ENCODE peak calls at places on chromosomes 1 and 21, in six cellular contexts. One of them, this sample, is unnamed.

GRCh38 chr1:178938959-178939317 is 68.1 kb upstream of the ANGPTL1 start:
- DNase-seq in mammary epithelial cell: no peak
- DNase-seq in psoas muscle: peak; percentile 92
- DNase-seq in kidney: peak; percentile 84
- DNase-seq in RWPE2: no peak
- DNase-seq in CD8-positive, alpha-beta T cell: no peak
- DNase-seq in this sample: peak; percentile 30

GRCh38 chr1:28601696-28602095 is 9.6 kb downstream of the RAB42 start:
- DNase-seq in psoas muscle: no peak
- DNase-seq in CD8-positive, alpha-beta T cell: no peak
- DNase-seq in mammary epithelial cell: peak; percentile 97
- DNase-seq in RWPE2: no peak
- DNase-seq in kidney: no peak
- DNase-seq in this sample: no peak

GRCh38 chr1:11789126-11790067 is 16.4 kb downstream of the MTHFR start:
- DNase-seq in mammary epithelial cell: no peak
- DNase-seq in psoas muscle: no peak
- DNase-seq in kidney: peak; percentile 63
- DNase-seq in RWPE2: no peak
- DNase-seq in CD8-positive, alpha-beta T cell: no peak
- DNase-seq in this sample: no peak

GRCh38 chr1:156090822-156091188 is 8.5 kb upstream of the MEX3A start:
- DNase-seq in psoas muscle: peak; percentile 92
- DNase-seq in CD8-positive, alpha-beta T cell: peak; percentile 91
- DNase-seq in kidney: peak; percentile 93
- DNase-seq in mammary epithelial cell: peak; percentile 71
- DNase-seq in RWPE2: peak; percentile 86
- DNase-seq in this sample: peak; percentile 88

GRCh38 chr1:203692565-203693470 is 66.2 kb downstream of the ATP2B4 start:
- DNase-seq in CD8-positive, alpha-beta T cell: no peak
- DNase-seq in RWPE2: peak; percentile 88
- DNase-seq in psoas muscle: peak; percentile 91
- DNase-seq in mammary epithelial cell: peak; percentile 97
- DNase-seq in kidney: peak; percentile 95
- DNase-seq in this sample: peak; percentile 80

GRCh38 chr1:83626603-83627002 is 372.3 kb downstream of the TTLL7 start:
- DNase-seq in psoas muscle: no peak
- DNase-seq in mammary epithelial cell: no peak
- DNase-seq in kidney: no peak
- DNase-seq in CD8-positive, alpha-beta T cell: no peak
- DNase-seq in RWPE2: no peak
- DNase-seq in this sample: no peak

GRCh38 chr1:108610073-108610472 is 50.2 kb downstream of the EEIG2 start:
- DNase-seq in mammary epithelial cell: no peak
- DNase-seq in RWPE2: no peak
- DNase-seq in kidney: no peak
- DNase-seq in CD8-positive, alpha-beta T cell: no peak
- DNase-seq in psoas muscle: no peak
- DNase-seq in this sample: peak; percentile 31

GRCh38 chr1:212313616-212314015 is 28.4 kb downstream of the PPP2R5A start:
- DNase-seq in mammary epithelial cell: no peak
- DNase-seq in kidney: no peak
- DNase-seq in RWPE2: no peak
- DNase-seq in CD8-positive, alpha-beta T cell: no peak
- DNase-seq in psoas muscle: no peak
- DNase-seq in this sample: no peak

GRCh38 chr1:192003295-192004083 is 154.8 kb upstream of the RGS18 start:
- DNase-seq in mammary epithelial cell: no peak
- DNase-seq in RWPE2: no peak
- DNase-seq in CD8-positive, alpha-beta T cell: no peak
- DNase-seq in kidney: no peak
- DNase-seq in psoas muscle: no peak
- DNase-seq in this sample: no peak

GRCh38 chr1:214525535-214526019 is 25.8 kb downstream of the PTPN14 start:
- DNase-seq in RWPE2: no peak
- DNase-seq in CD8-positive, alpha-beta T cell: no peak
- DNase-seq in kidney: no peak
- DNase-seq in mammary epithelial cell: peak; percentile 44
- DNase-seq in psoas muscle: no peak
- DNase-seq in this sample: no peak

GRCh38 chr1:217647791-217648190 is 16.6 kb downstream of the SPATA17 start:
- DNase-seq in RWPE2: no peak
- DNase-seq in mammary epithelial cell: no peak
- DNase-seq in CD8-positive, alpha-beta T cell: no peak
- DNase-seq in kidney: no peak
- DNase-seq in psoas muscle: no peak
- DNase-seq in this sample: no peak

GRCh38 chr1:246588322-246588721 is 22.1 kb downstream of the CNST start:
- DNase-seq in mammary epithelial cell: peak; percentile 59
- DNase-seq in CD8-positive, alpha-beta T cell: no peak
- DNase-seq in psoas muscle: no peak
- DNase-seq in RWPE2: no peak
- DNase-seq in kidney: no peak
- DNase-seq in this sample: no peak

GRCh38 chr1:24075946-24076345 is 36.0 kb downstream of the MYOM3 start:
- DNase-seq in mammary epithelial cell: no peak
- DNase-seq in kidney: no peak
- DNase-seq in CD8-positive, alpha-beta T cell: no peak
- DNase-seq in psoas muscle: peak; percentile 39
- DNase-seq in RWPE2: no peak
- DNase-seq in this sample: no peak

GRCh38 chr1:3884966-3885365 is 15.1 kb downstream of the C1orf174 start:
- DNase-seq in kidney: peak; percentile 15
- DNase-seq in CD8-positive, alpha-beta T cell: no peak
- DNase-seq in RWPE2: no peak
- DNase-seq in psoas muscle: peak; percentile 5
- DNase-seq in mammary epithelial cell: no peak
- DNase-seq in this sample: no peak

GRCh38 chr21:36430841-36431240 is 45.6 kb downstream of the CHAF1B start:
- DNase-seq in RWPE2: no peak
- DNase-seq in kidney: no peak
- DNase-seq in psoas muscle: no peak
- DNase-seq in CD8-positive, alpha-beta T cell: no peak
- DNase-seq in mammary epithelial cell: peak; percentile 13
- DNase-seq in this sample: no peak

GRCh38 chr1:230853736-230854135 is 14.6 kb downstream of the C1orf198 start:
- DNase-seq in kidney: no peak
- DNase-seq in CD8-positive, alpha-beta T cell: no peak
- DNase-seq in mammary epithelial cell: no peak
- DNase-seq in RWPE2: no peak
- DNase-seq in psoas muscle: no peak
- DNase-seq in this sample: no peak

GRCh38 chr21:36524477-36524876 is 44.6 kb upstream of the CLDN14 start:
- DNase-seq in psoas muscle: no peak
- DNase-seq in CD8-positive, alpha-beta T cell: no peak
- DNase-seq in mammary epithelial cell: no peak
- DNase-seq in RWPE2: no peak
- DNase-seq in kidney: no peak
- DNase-seq in this sample: no peak

GRCh38 chr1:171207377-171207776 is 22.3 kb downstream of the FMO2 start:
- DNase-seq in mammary epithelial cell: no peak
- DNase-seq in kidney: no peak
- DNase-seq in RWPE2: no peak
- DNase-seq in CD8-positive, alpha-beta T cell: no peak
- DNase-seq in psoas muscle: no peak
- DNase-seq in this sample: no peak

GRCh38 chr1:1669468-1670440 is 10.9 kb upstream of the CDK11B start:
- DNase-seq in kidney: peak; percentile 75
- DNase-seq in psoas muscle: peak; percentile 46
- DNase-seq in RWPE2: no peak
- DNase-seq in mammary epithelial cell: no peak
- DNase-seq in CD8-positive, alpha-beta T cell: no peak
- DNase-seq in this sample: no peak

GRCh38 chr1:27350673-27351540 is 9.1 kb downstream of the SYTL1 start:
- DNase-seq in CD8-positive, alpha-beta T cell: no peak
- DNase-seq in RWPE2: no peak
- DNase-seq in kidney: peak; percentile 88
- DNase-seq in mammary epithelial cell: no peak
- DNase-seq in psoas muscle: peak; percentile 73
- DNase-seq in this sample: no peak

GRCh38 chr1:8660455-8660854 is 157.0 kb downstream of the RERE start:
- DNase-seq in RWPE2: no peak
- DNase-seq in mammary epithelial cell: peak; percentile 77
- DNase-seq in psoas muscle: peak; percentile 87
- DNase-seq in kidney: no peak
- DNase-seq in CD8-positive, alpha-beta T cell: no peak
- DNase-seq in this sample: no peak

GRCh38 chr1:12478612-12478985 is 139.4 kb downstream of the DHRS3 start:
- DNase-seq in kidney: no peak
- DNase-seq in RWPE2: no peak
- DNase-seq in psoas muscle: no peak
- DNase-seq in CD8-positive, alpha-beta T cell: peak; percentile 58
- DNase-seq in mammary epithelial cell: no peak
- DNase-seq in this sample: no peak

GRCh38 chr21:46208761-46209721 is 19.5 kb downstream of the LSS start:
- DNase-seq in CD8-positive, alpha-beta T cell: no peak
- DNase-seq in RWPE2: peak; percentile 69
- DNase-seq in kidney: peak; percentile 71
- DNase-seq in psoas muscle: no peak
- DNase-seq in mammary epithelial cell: no peak
- DNase-seq in this sample: no peak

GRCh38 chr1:57473448-57473847 is 49.6 kb upstream of the DAB1 start:
- DNase-seq in kidney: no peak
- DNase-seq in psoas muscle: no peak
- DNase-seq in RWPE2: no peak
- DNase-seq in mammary epithelial cell: no peak
- DNase-seq in CD8-positive, alpha-beta T cell: no peak
- DNase-seq in this sample: no peak

GRCh38 chr1:214446772-214447556 is 104.4 kb downstream of the PTPN14 start:
- DNase-seq in mammary epithelial cell: peak; percentile 99
- DNase-seq in psoas muscle: no peak
- DNase-seq in RWPE2: peak; percentile 74
- DNase-seq in kidney: peak; percentile 59
- DNase-seq in CD8-positive, alpha-beta T cell: no peak
- DNase-seq in this sample: no peak

GRCh38 chr1:190444464-190444863 is 33.2 kb downstream of the BRINP3 start:
- DNase-seq in CD8-positive, alpha-beta T cell: no peak
- DNase-seq in psoas muscle: no peak
- DNase-seq in RWPE2: no peak
- DNase-seq in mammary epithelial cell: no peak
- DNase-seq in kidney: no peak
- DNase-seq in this sample: no peak

GRCh38 chr1:109891930-109892329 is 18.7 kb upstream of the CSF1 start:
- DNase-seq in mammary epithelial cell: no peak
- DNase-seq in kidney: no peak
- DNase-seq in CD8-positive, alpha-beta T cell: no peak
- DNase-seq in RWPE2: no peak
- DNase-seq in psoas muscle: peak; percentile 80
- DNase-seq in this sample: no peak
- H3K4me1 ChIP-seq in mammary epithelial cell: peaks cover 21% of the 10 kb centered on the region
- H3K4me1 ChIP-seq in kidney: peaks cover 18% of the 10 kb centered on the region
- H3K4me1 ChIP-seq in CD8-positive, alpha-beta T cell: no peaks in the 10 kb centered on the region
- H3K4me1 ChIP-seq in RWPE2: peaks cover 11% of the 10 kb centered on the region
- H3K4me1 ChIP-seq in psoas muscle: peaks cover 6% of the 10 kb centered on the region
- H3K4me1 ChIP-seq in this sample: peaks cover 9% of the 10 kb centered on the region

DNA sequence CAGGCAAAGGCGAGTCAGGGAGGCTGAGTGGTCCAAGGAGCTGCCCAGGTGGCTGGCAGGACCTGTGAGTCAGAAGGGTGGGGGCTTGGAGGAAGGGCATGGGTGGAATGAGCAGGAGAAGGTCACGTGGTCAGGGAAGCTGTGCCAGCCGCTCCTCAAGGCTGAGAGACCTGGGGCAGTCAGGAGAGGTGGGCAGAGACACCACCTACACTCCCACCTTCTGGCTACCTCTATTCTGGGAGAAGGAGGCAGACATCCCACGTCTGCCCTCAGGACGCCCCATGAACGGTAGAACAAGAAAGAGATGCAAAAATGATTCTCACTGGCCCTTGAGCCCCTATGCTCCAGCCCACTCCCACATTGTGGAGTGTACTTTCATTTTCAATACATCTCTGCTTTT is 151.8 kb upstream of the RAB4A start:
- DNase-seq in CD8-positive, alpha-beta T cell: no peak
- DNase-seq in psoas muscle: no peak
- DNase-seq in mammary epithelial cell: peak; percentile 14
- DNase-seq in kidney: peak; percentile 84
- DNase-seq in RWPE2: no peak
- DNase-seq in this sample: no peak
- H3K4me1 ChIP-seq in CD8-positive, alpha-beta T cell: no peaks in the 10 kb centered on the region
- H3K4me1 ChIP-seq in psoas muscle: no peaks in the 10 kb centered on the region
- H3K4me1 ChIP-seq in mammary epithelial cell: peaks cover 4% of the 10 kb centered on the region
- H3K4me1 ChIP-seq in kidney: peaks cover 9% of the 10 kb centered on the region
- H3K4me1 ChIP-seq in RWPE2: peaks cover 16% of the 10 kb centered on the region
- H3K4me1 ChIP-seq in this sample: no peaks in the 10 kb centered on the region

DNA sequence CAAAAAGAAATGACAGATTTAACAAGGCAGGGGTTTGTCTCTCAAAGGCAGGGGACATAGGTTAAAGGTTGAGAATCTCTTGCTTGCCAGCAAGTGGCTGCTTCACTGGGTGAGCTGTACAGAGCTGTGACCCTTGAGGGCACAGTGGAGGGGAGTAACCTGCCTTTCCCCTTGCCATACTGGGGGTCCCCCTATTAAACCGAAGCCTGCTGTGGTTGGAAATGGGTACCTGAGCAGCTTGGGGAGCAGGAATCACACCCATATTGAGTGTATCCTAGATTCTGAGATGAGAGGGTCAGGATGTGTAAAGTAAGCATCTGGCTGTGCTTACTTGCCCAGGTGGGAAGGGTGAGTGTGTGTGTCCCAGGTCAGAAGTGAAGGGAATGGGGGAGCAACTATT is 31.8 kb downstream of the WNT4 start:
- DNase-seq in kidney: no peak
- DNase-seq in RWPE2: no peak
- DNase-seq in psoas muscle: no peak
- DNase-seq in CD8-positive, alpha-beta T cell: no peak
- DNase-seq in mammary epithelial cell: no peak
- DNase-seq in this sample: no peak
- H3K4me1 ChIP-seq in kidney: no peaks in the 10 kb centered on the region
- H3K4me1 ChIP-seq in RWPE2: no peaks in the 10 kb centered on the region
- H3K4me1 ChIP-seq in psoas muscle: peaks cover 10% of the 10 kb centered on the region
- H3K4me1 ChIP-seq in CD8-positive, alpha-beta T cell: peaks cover 2% of the 10 kb centered on the region
- H3K4me1 ChIP-seq in mammary epithelial cell: peaks cover 13% of the 10 kb centered on the region
- H3K4me1 ChIP-seq in this sample: peaks cover 2% of the 10 kb centered on the region

GRCh38 chr1:93663191-93663614 is 18.4 kb downstream of the BCAR3 start:
- DNase-seq in psoas muscle: no peak
- DNase-seq in mammary epithelial cell: no peak
- DNase-seq in RWPE2: no peak
- DNase-seq in kidney: no peak
- DNase-seq in CD8-positive, alpha-beta T cell: no peak
- DNase-seq in this sample: no peak

GRCh38 chr1:93665015-93665414 is 16.6 kb downstream of the BCAR3 start:
- DNase-seq in CD8-positive, alpha-beta T cell: no peak
- DNase-seq in mammary epithelial cell: no peak
- DNase-seq in RWPE2: no peak
- DNase-seq in psoas muscle: no peak
- DNase-seq in kidney: no peak
- DNase-seq in this sample: no peak

GRCh38 chr1:93662481-93663190 is 19.0 kb downstream of the BCAR3 start:
- DNase-seq in mammary epithelial cell: no peak
- DNase-seq in psoas muscle: no peak
- DNase-seq in kidney: no peak
- DNase-seq in RWPE2: no peak
- DNase-seq in CD8-positive, alpha-beta T cell: no peak
- DNase-seq in this sample: no peak

GRCh38 chr1:93659805-93660479 is 21.7 kb downstream of the BCAR3 start:
- DNase-seq in mammary epithelial cell: no peak
- DNase-seq in CD8-positive, alpha-beta T cell: no peak
- DNase-seq in psoas muscle: no peak
- DNase-seq in RWPE2: no peak
- DNase-seq in kidney: no peak
- DNase-seq in this sample: no peak

GRCh38 chr1:93661829-93662474 is 19.7 kb downstream of the BCAR3 start:
- DNase-seq in CD8-positive, alpha-beta T cell: no peak
- DNase-seq in mammary epithelial cell: peak; percentile 38
- DNase-seq in kidney: no peak
- DNase-seq in RWPE2: no peak
- DNase-seq in psoas muscle: no peak
- DNase-seq in this sample: no peak
- H3K4me1 ChIP-seq in CD8-positive, alpha-beta T cell: no peaks in the 10 kb centered on the region
- H3K4me1 ChIP-seq in mammary epithelial cell: peaks cover 51% of the 10 kb centered on the region
- H3K4me1 ChIP-seq in kidney: peaks cover 18% of the 10 kb centered on the region
- H3K4me1 ChIP-seq in RWPE2: peaks cover 56% of the 10 kb centered on the region
- H3K4me1 ChIP-seq in psoas muscle: peaks cover 22% of the 10 kb centered on the region
- H3K4me1 ChIP-seq in this sample: peaks cover 14% of the 10 kb centered on the region

This sample was measured in lung.